ENCODE peak calls at places on chromosomes 11 and 22, in ten cellular contexts. D is AG09319, S is astrocyte of the cerebellum, B is progenitor cell of endocrine pancreas, I is GM23338, V is cardiac fibroblast, A is cardiac muscle cell, F is BE2C, M is psoas muscle, C is right atrium auricular region. Y is an unnamed sample.

GRCh38 chr22:45783690-45784089 is 112.1 kb downstream of the ATXN10 start:
- DNase-seq in F (no peak), M (peak; percentile 32), V (no peak), A (no peak), D (no peak), S (no peak), I (no peak), C (no peak), B (no peak), Y (no peak)

GRCh38 chr11:10401696-10402392 is 53.2 kb upstream of the AMPD3 start:
- DNase-seq in C (peak; percentile 42), I (no peak), A (no peak), M (no peak), B (no peak), V (no peak), S (no peak), D (no peak), F (no peak), Y (no peak)

GRCh38 chr22:19478466-19479357 is at the start of gene UFD1:
- DNase-seq in A (peak; percentile 91), M (peak; percentile 89), C (peak; percentile 80), F (peak; percentile 89), I (peak; percentile 92), S (peak; percentile 38), D (peak; percentile 54), V (peak; percentile 90), B (peak; percentile 62), Y (peak; percentile 74)

GRCh38 chr11:2426826-2427521 is 17.3 kb downstream of the TRPM5 start:
- DNase-seq in A (no peak), C (no peak), M (no peak), S (no peak), F (no peak), B (no peak), D (no peak), I (no peak), V (no peak), Y (no peak)

GRCh38 chr11:69373251-69373635 is 79.3 kb downstream of the MYEOV start:
- DNase-seq in C (peak; percentile 21), F (no peak), S (no peak), V (no peak), B (no peak), I (no peak), A (no peak), D (no peak), M (no peak), Y (no peak)

GRCh38 chr11:16110862-16111261 is 245.5 kb downstream of the SOX6 start:
- DNase-seq in S (no peak), B (no peak), A (no peak), D (no peak), F (no peak), I (peak; percentile 5), M (no peak), V (no peak), C (no peak), Y (no peak)

GRCh38 chr11:125070699-125071254 is 7.7 kb downstream of the SLC37A2 start:
- DNase-seq in C (peak; percentile 76), D (no peak), V (peak; percentile 85), A (no peak), B (no peak), M (peak; percentile 69), S (no peak), I (no peak), F (no peak), Y (peak; percentile 99)

GRCh38 chr22:37848587-37849088 is 581 bp upstream of the EIF3L start:
- DNase-seq in S (no peak), D (no peak), V (peak; percentile 52), C (no peak), M (no peak), B (no peak), F (no peak), A (no peak), I (peak; percentile 57), Y (no peak)

GRCh38 chr22:31075961-31076360 is 5.2 kb upstream of the SMTN start:
- DNase-seq in S (no peak), C (peak; percentile 90), M (peak; percentile 86), I (no peak), A (no peak), V (peak; percentile 82), D (peak; percentile 83), B (no peak), F (no peak), Y (no peak)

GRCh38 chr22:37105154-37105553 is 4.4 kb downstream of the TMPRSS6 start:
- DNase-seq in S (no peak), B (no peak), I (no peak), M (no peak), C (no peak), F (no peak), D (no peak), V (no peak), A (no peak), Y (no peak)

GRCh38 chr11:2154195-2154585 is 6.8 kb downstream of the INS start:
- DNase-seq in F (no peak), D (no peak), M (no peak), A (no peak), V (no peak), S (no peak), I (no peak), B (no peak), C (no peak), Y (no peak)

GRCh38 chr11:105719073-105719846 is 109.4 kb downstream of the GRIA4 start:
- DNase-seq in S (peak; percentile 16), B (no peak), I (no peak), F (no peak), A (no peak), C (no peak), D (peak; percentile 11), M (no peak), V (peak; percentile 26), Y (no peak)

GRCh38 chr11:3614742-3615171 is 27.0 kb downstream of the ART5 start:
- DNase-seq in B (no peak), S (no peak), M (peak; percentile 47), C (no peak), I (no peak), V (no peak), A (no peak), D (no peak), F (no peak), Y (peak; percentile 83)

GRCh38 chr11:9765320-9766101 is 101.6 kb downstream of the SWAP70 start:
- DNase-seq in V (peak; percentile 97), D (no peak), I (peak; percentile 64), C (no peak), A (peak; percentile 79), M (peak; percentile 80), S (peak; percentile 84), F (peak; percentile 59), B (no peak), Y (no peak)

GRCh38 chr22:16609548-16610261 is 17.1 kb upstream of the CCT8L2 start:
- DNase-seq in C (no peak), V (no peak), B (no peak), M (peak; percentile 16), D (no peak), F (no peak), I (peak; percentile 14), S (no peak), A (no peak), Y (no peak)

GRCh38 chr11:65427691-65428577 is 5.3 kb downstream of the NEAT1 start:
- DNase-seq in M (peak; percentile 33), V (peak; percentile 86), D (peak; percentile 78), F (no peak), S (no peak), I (no peak), A (no peak), B (no peak), C (peak; percentile 64), Y (peak; percentile 47)

GRCh38 chr11:83523676-83524075 is 237.5 kb upstream of the CCDC90B start:
- DNase-seq in F (peak; percentile 57), I (peak; percentile 46), B (no peak), D (no peak), C (no peak), V (no peak), M (no peak), A (no peak), S (no peak), Y (no peak)

GRCh38 chr11:83520849-83521248 is 234.7 kb upstream of the CCDC90B start:
- DNase-seq in C (no peak), B (no peak), F (no peak), I (no peak), S (no peak), V (no peak), D (no peak), M (no peak), A (no peak), Y (no peak)

GRCh38 chr11:83521647-83522596 is 235.8 kb upstream of the CCDC90B start:
- DNase-seq in V (peak; percentile 12), F (peak; percentile 50), M (no peak), C (no peak), A (peak; percentile 18), D (peak; percentile 4), S (no peak), I (peak; percentile 76), B (no peak), Y (no peak)
- TF ChIP-seq CTCF in V (no peak), F (peak; percentile 83), M (no peak), C (peak; percentile 31), A (no peak), D (peak; percentile 67), S (peak; percentile 6), I (peak; percentile 83), B (peak; percentile 24), Y (no peak)

DNA sequence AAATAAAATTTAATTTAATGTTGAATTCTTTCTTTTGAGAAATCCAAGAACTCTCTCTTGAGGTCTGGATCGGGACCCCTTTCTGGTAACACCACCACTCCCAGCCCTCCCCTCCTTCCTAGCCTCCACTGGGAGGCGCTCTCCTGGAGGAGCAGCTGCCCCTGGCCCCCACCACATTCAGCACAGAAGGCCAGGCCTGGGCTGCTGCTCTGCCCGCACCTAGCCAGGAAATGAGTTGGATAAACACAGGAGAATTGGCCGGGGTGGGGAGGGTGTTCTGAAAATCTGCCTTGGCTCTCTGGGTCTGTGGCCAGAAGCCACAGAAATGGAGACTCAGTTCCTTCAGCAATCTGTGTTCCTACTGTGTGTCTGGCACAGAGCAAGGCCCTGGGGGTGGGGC is 31.2 kb downstream of the C22orf42 start:
- DNase-seq in C (no peak), M (no peak), S (no peak), A (no peak), I (peak; percentile 86), V (no peak), D (no peak), B (no peak), F (no peak), Y (no peak)
- TF ChIP-seq CTCF in C (no peak), M (no peak), S (no peak), A (no peak), I (peak; percentile 89), V (no peak), D (no peak), B (peak; percentile 21), F (peak; percentile 2), Y (no peak)

GRCh38 chr11:90639687-90640086 is 416.8 kb upstream of the CHORDC1 start:
- DNase-seq in S (peak; percentile 16), V (peak; percentile 49), A (peak; percentile 15), C (no peak), I (peak; percentile 38), D (no peak), M (no peak), B (no peak), F (no peak), Y (no peak)
- TF ChIP-seq CTCF in S (peak; percentile 55), V (peak; percentile 40), A (no peak), C (no peak), I (peak; percentile 45), D (no peak), M (no peak), B (peak; percentile 60), F (peak; percentile 72), Y (no peak)

DNA sequence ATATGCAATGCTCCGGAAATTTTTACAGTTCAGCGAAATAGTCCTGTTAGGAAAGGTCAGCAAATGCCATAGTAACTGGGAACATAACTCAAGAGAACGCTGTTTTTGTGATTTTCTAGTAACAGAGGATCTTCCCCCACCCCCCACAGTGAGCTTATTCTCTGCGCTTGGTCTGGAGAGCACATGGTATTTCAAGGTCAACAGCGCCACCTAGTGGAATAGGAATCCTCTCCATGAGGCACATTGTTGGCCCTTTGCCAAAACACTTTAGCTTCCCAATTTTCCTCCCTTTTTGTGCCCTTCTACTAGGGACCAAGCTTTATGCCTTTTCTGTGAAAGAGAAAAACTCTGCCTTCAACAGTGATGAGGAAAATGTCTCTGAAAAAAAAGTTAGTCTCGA is 13.2 kb upstream of the OR4C12 start:
- DNase-seq in I (peak; percentile 86), V (peak; percentile 82), A (peak; percentile 0), C (no peak), D (peak; percentile 1), F (peak; percentile 71), M (no peak), S (no peak), B (no peak), Y (no peak)
- TF ChIP-seq CTCF in I (peak; percentile 67), V (peak; percentile 51), A (peak; percentile 32), C (peak; percentile 56), D (peak; percentile 32), F (peak; percentile 60), M (peak; percentile 27), S (peak; percentile 26), B (peak; percentile 9), Y (peak; percentile 27)